ENCODE peak calls at places on chromosomes 7 and 10, in six cellular contexts. F is H1, W is GM12891, D is HepG2, G is K562, C is GM12878. B is an unnamed sample.

GRCh38 chr10:86650151-86650550 is 4.2 kb upstream of the OPN4 start:
- DNase-seq in F (peak; percentile 37), W (no peak), D (no peak), G (no peak), C (no peak), B (no peak)

GRCh38 chr10:110398419-110399162 is 93.9 kb upstream of the SMNDC1 start:
- DNase-seq in F (no peak), W (no peak), D (peak; percentile 68), G (peak; percentile 37), C (no peak), B (no peak)

GRCh38 chr7:113045379-113045778 is 41.2 kb downstream of the GPR85 start:
- DNase-seq in F (no peak), W (no peak), D (no peak), G (no peak), C (no peak), B (no peak)

GRCh38 chr7:15947749-15948148 is 261.3 kb upstream of the MEOX2 start:
- DNase-seq in F (no peak), W (no peak), D (no peak), G (no peak), C (no peak), B (no peak)

GRCh38 chr10:88095291-88095721 is 231.9 kb downstream of the PTEN start:
- DNase-seq in F (no peak), W (no peak), D (no peak), G (no peak), C (no peak), B (no peak)

GRCh38 chr10:25865267-25865666 is 68.8 kb upstream of the MYO3A start:
- DNase-seq in F (no peak), W (no peak), D (no peak), G (no peak), C (no peak), B (no peak)

GRCh38 chr7:87312215-87312865 is 33.1 kb upstream of the CROT start:
- DNase-seq in F (peak; percentile 58), W (peak; percentile 25), D (peak; percentile 56), G (peak; percentile 87), C (peak; percentile 15), B (peak; percentile 23)

GRCh38 chr10:52319926-52320325 is 5.8 kb downstream of the DKK1 start:
- DNase-seq in F (no peak), W (no peak), D (no peak), G (no peak), C (no peak), B (no peak)

GRCh38 chr10:26440091-26440445 is 1.9 kb downstream of the APBB1IP start:
- DNase-seq in F (no peak), W (no peak), D (no peak), G (no peak), C (no peak), B (no peak)

GRCh38 chr10:14602807-14603538 is 171.7 kb downstream of the FAM107B start:
- DNase-seq in F (no peak), W (no peak), D (no peak), G (no peak), C (no peak), B (no peak)

GRCh38 chr7:36583318-36583717 is 141.0 kb downstream of the AOAH start:
- DNase-seq in F (no peak), W (no peak), D (no peak), G (no peak), C (no peak), B (no peak)

GRCh38 chr10:29253096-29254029 is 35.5 kb upstream of the LYZL1 start:
- DNase-seq in F (no peak), W (no peak), D (no peak), G (no peak), C (no peak), B (no peak)

GRCh38 chr7:125098377-125098970 is 168.8 kb upstream of the POT1 start:
- DNase-seq in F (no peak), W (no peak), D (no peak), G (no peak), C (no peak), B (no peak)

GRCh38 chr10:127973810-127974311 is 67.0 kb downstream of the PTPRE start:
- DNase-seq in F (no peak), W (no peak), D (no peak), G (no peak), C (no peak), B (no peak)

GRCh38 chr10:37495415-37495814 is 362.0 kb downstream of the ZNF248 start:
- DNase-seq in F (no peak), W (no peak), D (no peak), G (no peak), C (no peak), B (no peak)

GRCh38 chr10:97596101-97597055 is 6.9 kb downstream of the C10orf62 start:
- DNase-seq in F (no peak), W (no peak), D (peak; percentile 64), G (no peak), C (no peak), B (no peak)

GRCh38 chr7:2785071-2785500 is 59.0 kb downstream of the GNA12 start:
- DNase-seq in F (no peak), W (no peak), D (no peak), G (no peak), C (peak; percentile 40), B (no peak)

GRCh38 chr7:35379481-35379880 is 125.6 kb upstream of the TBX20 start:
- DNase-seq in F (no peak), W (no peak), D (no peak), G (no peak), C (no peak), B (no peak)

GRCh38 chr10:6052247-6053221 is 9.6 kb downstream of the IL2RA start:
- DNase-seq in F (peak; percentile 34), W (no peak), D (no peak), G (no peak), C (peak; percentile 73), B (no peak)

GRCh38 chr10:117931078-117931477 is 115.7 kb downstream of the RAB11FIP2 start:
- DNase-seq in F (no peak), W (no peak), D (no peak), G (no peak), C (no peak), B (no peak)

GRCh38 chr10:117926491-117926890 is 120.2 kb downstream of the RAB11FIP2 start:
- DNase-seq in F (no peak), W (no peak), D (no peak), G (no peak), C (no peak), B (no peak)

GRCh38 chr10:117927871-117928270 is 118.9 kb downstream of the RAB11FIP2 start:
- DNase-seq in F (no peak), W (no peak), D (no peak), G (no peak), C (no peak), B (no peak)

GRCh38 chr10:117927334-117927733 is 119.4 kb downstream of the RAB11FIP2 start:
- DNase-seq in F (no peak), W (no peak), D (no peak), G (no peak), C (no peak), B (no peak)

DNA sequence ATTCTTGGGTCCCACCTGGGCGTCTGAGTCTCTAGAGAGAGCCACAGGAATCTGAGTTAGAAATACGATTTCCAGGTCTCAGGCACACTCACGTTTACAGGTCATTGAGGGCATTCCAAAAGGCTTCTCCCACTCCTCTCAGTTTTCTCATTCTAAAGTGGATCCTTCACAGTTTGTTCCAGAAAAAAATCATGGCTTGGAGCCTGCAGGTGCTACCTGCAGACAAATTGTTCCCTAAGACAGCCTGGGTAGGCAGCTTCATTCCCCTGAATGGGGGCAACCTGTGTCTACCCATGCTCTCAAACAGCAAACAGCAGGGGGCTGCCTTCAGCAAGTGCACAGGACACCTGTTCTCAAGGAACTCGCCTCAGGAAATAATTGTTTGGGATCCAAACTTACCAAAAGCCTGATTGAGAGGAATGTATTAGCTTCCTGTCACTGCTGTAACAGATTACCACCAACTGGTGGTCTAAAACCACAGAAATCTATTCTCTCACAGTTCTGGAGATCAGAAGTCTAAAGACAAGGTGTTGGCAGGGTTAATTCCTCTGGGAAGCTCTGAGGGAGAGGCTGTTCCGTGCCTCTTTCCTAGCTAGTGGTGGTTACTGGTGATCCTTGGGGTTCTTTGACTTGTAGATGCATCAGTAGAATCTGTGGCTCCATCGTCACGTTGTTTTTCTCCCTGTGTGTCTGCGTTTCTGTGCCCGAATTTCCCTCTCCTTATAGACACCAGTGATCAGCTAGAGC is 117.2 kb downstream of the RAB11FIP2 start:
- DNase-seq in F (no peak), W (no peak), D (peak; percentile 2), G (no peak), C (no peak), B (no peak)
- TF ChIP-seq POLR2A in F (no peak), W (no peak), D (no peak), G (no peak), C (no peak), B (no peak)

DNA sequence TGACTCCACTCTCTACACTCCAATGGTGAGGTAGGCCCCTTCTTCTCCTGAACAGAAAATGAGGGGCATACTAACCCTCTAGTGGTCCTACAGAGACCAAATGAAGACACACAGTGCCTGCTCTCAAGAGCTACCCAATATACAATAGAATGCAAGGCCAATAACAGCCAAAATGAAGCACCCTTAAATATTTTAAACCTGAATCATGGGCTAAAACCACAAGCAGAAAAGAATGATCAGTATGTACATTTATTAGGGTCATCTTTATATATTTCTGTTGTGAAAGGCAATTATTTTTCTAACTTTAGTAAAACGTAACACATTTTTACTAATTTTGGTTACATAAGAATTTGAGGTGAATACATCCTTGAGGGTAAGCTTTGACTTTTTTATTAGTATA is 49.9 kb upstream of the COL1A2 start:
- DNase-seq in F (no peak), W (no peak), D (no peak), G (no peak), C (no peak), B (no peak)
- TF ChIP-seq TAF1 in F (no peak), W (no peak), D (no peak), G (no peak), C (no peak), B (no peak)

GRCh38 chr10:43774234-43774769 is 125.6 kb upstream of the ZNF32 start:
- DNase-seq in F (no peak), W (no peak), D (no peak), G (no peak), C (no peak), B (no peak)

GRCh38 chr10:43773736-43774135 is 125.1 kb upstream of the ZNF32 start:
- DNase-seq in F (no peak), W (no peak), D (no peak), G (no peak), C (no peak), B (no peak)

GRCh38 chr10:43772191-43772590 is 123.5 kb upstream of the ZNF32 start:
- DNase-seq in F (no peak), W (no peak), D (no peak), G (no peak), C (no peak), B (no peak)

GRCh38 chr10:43775379-43775778 is 126.7 kb upstream of the ZNF32 start:
- DNase-seq in F (no peak), W (no peak), D (no peak), G (no peak), C (no peak), B (no peak)

GRCh38 chr10:43771675-43772074 is 123.0 kb upstream of the ZNF32 start:
- DNase-seq in F (no peak), W (no peak), D (no peak), G (no peak), C (no peak), B (no peak)
- TF ChIP-seq POLR2A in F (no peak), W (no peak), D (no peak), G (no peak), C (no peak), B (no peak)

DNA sequence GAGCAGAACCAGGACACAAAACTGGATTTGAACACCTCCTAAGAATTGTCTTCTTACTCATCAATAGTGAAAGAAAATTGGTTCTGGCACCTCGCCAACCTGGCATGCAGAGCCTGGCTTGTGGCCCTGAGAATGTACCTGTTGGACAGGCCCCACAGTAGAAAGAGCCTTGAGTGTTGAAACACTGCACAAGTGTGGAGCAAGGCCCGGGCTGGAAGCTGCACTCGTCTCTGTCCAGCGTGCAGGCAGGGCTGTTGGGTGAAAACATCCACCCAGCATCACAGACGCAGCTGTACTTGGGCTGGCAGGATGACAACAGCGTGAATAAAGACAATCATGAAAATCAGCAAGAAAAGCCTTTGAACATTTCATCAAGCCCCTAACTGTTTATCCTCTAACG is 15.7 kb downstream of the CUBN start:
- DNase-seq in F (no peak), W (no peak), D (no peak), G (no peak), C (no peak), B (no peak)
- TF ChIP-seq TAF1 in F (no peak), W (no peak), D (no peak), G (no peak), C (no peak), B (no peak)

B was measured in GM12892.